ENCODE peak calls at places on chromosomes 7 and 10, in nine cellular contexts. One of them, this sample, is unnamed.

GRCh38 chr7:133676805-133677370 is 424.0 kb downstream of the EXOC4 start:
- DNase-seq in OCI-LY7: no peak
- DNase-seq in ovary: no peak
- DNase-seq in neural progenitor cell: no peak
- DNase-seq in right lobe of liver: no peak
- DNase-seq in effector memory CD4-positive, alpha-beta T cell: no peak
- DNase-seq in neuronal stem cell: no peak
- DNase-seq in PC-3: no peak
- DNase-seq in colonic mucosa: no peak
- DNase-seq in this sample: no peak

GRCh38 chr7:17770710-17771375 is 169.5 kb downstream of the SNX13 start:
- DNase-seq in OCI-LY7: no peak
- DNase-seq in ovary: no peak
- DNase-seq in neural progenitor cell: no peak
- DNase-seq in right lobe of liver: no peak
- DNase-seq in effector memory CD4-positive, alpha-beta T cell: no peak
- DNase-seq in neuronal stem cell: no peak
- DNase-seq in PC-3: no peak
- DNase-seq in colonic mucosa: no peak
- DNase-seq in this sample: no peak

GRCh38 chr7:343227-343822 is 53.4 kb downstream of the FOXL3 start:
- DNase-seq in OCI-LY7: no peak
- DNase-seq in ovary: no peak
- DNase-seq in neural progenitor cell: no peak
- DNase-seq in right lobe of liver: no peak
- DNase-seq in effector memory CD4-positive, alpha-beta T cell: no peak
- DNase-seq in neuronal stem cell: no peak
- DNase-seq in PC-3: no peak
- DNase-seq in colonic mucosa: no peak
- DNase-seq in this sample: no peak

GRCh38 chr7:22853674-22854157 is 31.1 kb upstream of the TOMM7 start:
- DNase-seq in OCI-LY7: peak; percentile 83
- DNase-seq in ovary: no peak
- DNase-seq in neural progenitor cell: peak; percentile 49
- DNase-seq in right lobe of liver: no peak
- DNase-seq in effector memory CD4-positive, alpha-beta T cell: no peak
- DNase-seq in neuronal stem cell: no peak
- DNase-seq in PC-3: peak; percentile 34
- DNase-seq in colonic mucosa: peak; percentile 30
- DNase-seq in this sample: no peak

GRCh38 chr10:118436742-118437141 is 94.6 kb upstream of the FAM204A start:
- DNase-seq in OCI-LY7: no peak
- DNase-seq in ovary: no peak
- DNase-seq in neural progenitor cell: no peak
- DNase-seq in right lobe of liver: no peak
- DNase-seq in effector memory CD4-positive, alpha-beta T cell: no peak
- DNase-seq in neuronal stem cell: no peak
- DNase-seq in PC-3: no peak
- DNase-seq in colonic mucosa: no peak
- DNase-seq in this sample: no peak

GRCh38 chr7:103134866-103135554 is 13.9 kb downstream of the NAPEPLD start:
- DNase-seq in OCI-LY7: no peak
- DNase-seq in ovary: no peak
- DNase-seq in neural progenitor cell: no peak
- DNase-seq in right lobe of liver: no peak
- DNase-seq in effector memory CD4-positive, alpha-beta T cell: no peak
- DNase-seq in neuronal stem cell: no peak
- DNase-seq in PC-3: no peak
- DNase-seq in colonic mucosa: no peak
- DNase-seq in this sample: no peak

GRCh38 chr10:69898941-69899340 is 97.2 kb downstream of the COL13A1 start:
- DNase-seq in OCI-LY7: no peak
- DNase-seq in ovary: no peak
- DNase-seq in neural progenitor cell: no peak
- DNase-seq in right lobe of liver: no peak
- DNase-seq in effector memory CD4-positive, alpha-beta T cell: no peak
- DNase-seq in neuronal stem cell: no peak
- DNase-seq in PC-3: no peak
- DNase-seq in colonic mucosa: no peak
- DNase-seq in this sample: no peak

GRCh38 chr10:27564381-27564780 is 60.3 kb downstream of the RAB18 start:
- DNase-seq in OCI-LY7: no peak
- DNase-seq in ovary: no peak
- DNase-seq in neural progenitor cell: no peak
- DNase-seq in right lobe of liver: no peak
- DNase-seq in effector memory CD4-positive, alpha-beta T cell: no peak
- DNase-seq in neuronal stem cell: no peak
- DNase-seq in PC-3: no peak
- DNase-seq in colonic mucosa: no peak
- DNase-seq in this sample: peak; percentile 43

GRCh38 chr7:137328389-137329120 is 15.0 kb downstream of the PTN start:
- DNase-seq in OCI-LY7: no peak
- DNase-seq in ovary: no peak
- DNase-seq in neural progenitor cell: peak; percentile 22
- DNase-seq in right lobe of liver: no peak
- DNase-seq in effector memory CD4-positive, alpha-beta T cell: no peak
- DNase-seq in neuronal stem cell: no peak
- DNase-seq in PC-3: no peak
- DNase-seq in colonic mucosa: no peak
- DNase-seq in this sample: no peak

GRCh38 chr10:116849271-116850057 is at the start of gene ENO4:
- DNase-seq in OCI-LY7: no peak
- DNase-seq in ovary: peak; percentile 91
- DNase-seq in neural progenitor cell: peak; percentile 97
- DNase-seq in right lobe of liver: peak; percentile 81
- DNase-seq in effector memory CD4-positive, alpha-beta T cell: no peak
- DNase-seq in neuronal stem cell: peak; percentile 93
- DNase-seq in PC-3: peak; percentile 69
- DNase-seq in colonic mucosa: peak; percentile 80
- DNase-seq in this sample: peak; percentile 27

GRCh38 chr7:106853250-106853908 is 11.7 kb upstream of the PIK3CG start:
- DNase-seq in OCI-LY7: no peak
- DNase-seq in ovary: no peak
- DNase-seq in neural progenitor cell: no peak
- DNase-seq in right lobe of liver: no peak
- DNase-seq in effector memory CD4-positive, alpha-beta T cell: no peak
- DNase-seq in neuronal stem cell: no peak
- DNase-seq in PC-3: no peak
- DNase-seq in colonic mucosa: no peak
- DNase-seq in this sample: no peak

GRCh38 chr7:136142583-136142982 is 165.4 kb upstream of the MTPN start:
- DNase-seq in OCI-LY7: no peak
- DNase-seq in ovary: no peak
- DNase-seq in neural progenitor cell: no peak
- DNase-seq in right lobe of liver: no peak
- DNase-seq in effector memory CD4-positive, alpha-beta T cell: no peak
- DNase-seq in neuronal stem cell: no peak
- DNase-seq in PC-3: no peak
- DNase-seq in colonic mucosa: no peak
- DNase-seq in this sample: no peak

GRCh38 chr10:10294801-10295515 is 722.7 kb upstream of the CELF2 start:
- DNase-seq in OCI-LY7: no peak
- DNase-seq in ovary: no peak
- DNase-seq in neural progenitor cell: peak; percentile 92
- DNase-seq in right lobe of liver: no peak
- DNase-seq in effector memory CD4-positive, alpha-beta T cell: no peak
- DNase-seq in neuronal stem cell: peak; percentile 70
- DNase-seq in PC-3: no peak
- DNase-seq in colonic mucosa: no peak
- DNase-seq in this sample: no peak

GRCh38 chr7:158050441-158051371 is 536.9 kb downstream of the PTPRN2 start:
- DNase-seq in OCI-LY7: no peak
- DNase-seq in ovary: no peak
- DNase-seq in neural progenitor cell: no peak
- DNase-seq in right lobe of liver: peak; percentile 28
- DNase-seq in effector memory CD4-positive, alpha-beta T cell: no peak
- DNase-seq in neuronal stem cell: no peak
- DNase-seq in PC-3: no peak
- DNase-seq in colonic mucosa: no peak
- DNase-seq in this sample: no peak

GRCh38 chr10:30990971-30991646 is 40.6 kb downstream of the ZNF438 start:
- DNase-seq in OCI-LY7: no peak
- DNase-seq in ovary: no peak
- DNase-seq in neural progenitor cell: no peak
- DNase-seq in right lobe of liver: no peak
- DNase-seq in effector memory CD4-positive, alpha-beta T cell: no peak
- DNase-seq in neuronal stem cell: no peak
- DNase-seq in PC-3: no peak
- DNase-seq in colonic mucosa: no peak
- DNase-seq in this sample: no peak

GRCh38 chr10:117409549-117410283 is 34.5 kb upstream of the PDZD8 start:
- DNase-seq in OCI-LY7: no peak
- DNase-seq in ovary: no peak
- DNase-seq in neural progenitor cell: no peak
- DNase-seq in right lobe of liver: no peak
- DNase-seq in effector memory CD4-positive, alpha-beta T cell: no peak
- DNase-seq in neuronal stem cell: no peak
- DNase-seq in PC-3: peak; percentile 20
- DNase-seq in colonic mucosa: no peak
- DNase-seq in this sample: no peak

GRCh38 chr7:134327896-134328295 is 11.2 kb upstream of the SLC35B4 start:
- DNase-seq in OCI-LY7: peak; percentile 84
- DNase-seq in ovary: no peak
- DNase-seq in neural progenitor cell: peak; percentile 78
- DNase-seq in right lobe of liver: no peak
- DNase-seq in effector memory CD4-positive, alpha-beta T cell: no peak
- DNase-seq in neuronal stem cell: peak; percentile 53
- DNase-seq in PC-3: peak; percentile 65
- DNase-seq in colonic mucosa: peak; percentile 53
- DNase-seq in this sample: peak; percentile 24

GRCh38 chr10:98074315-98074911 is 44.0 kb upstream of the CRTAC1 start:
- DNase-seq in OCI-LY7: peak; percentile 15
- DNase-seq in ovary: no peak
- DNase-seq in neural progenitor cell: peak; percentile 56
- DNase-seq in right lobe of liver: no peak
- DNase-seq in effector memory CD4-positive, alpha-beta T cell: no peak
- DNase-seq in neuronal stem cell: peak; percentile 26
- DNase-seq in PC-3: peak; percentile 24
- DNase-seq in colonic mucosa: no peak
- DNase-seq in this sample: no peak

GRCh38 chr10:57786331-57786730 is 481.4 kb downstream of the IPMK start:
- DNase-seq in OCI-LY7: no peak
- DNase-seq in ovary: no peak
- DNase-seq in neural progenitor cell: no peak
- DNase-seq in right lobe of liver: no peak
- DNase-seq in effector memory CD4-positive, alpha-beta T cell: no peak
- DNase-seq in neuronal stem cell: no peak
- DNase-seq in PC-3: peak; percentile 11
- DNase-seq in colonic mucosa: no peak
- DNase-seq in this sample: no peak
- H3K4me3 ChIP-seq in OCI-LY7: no peak overlapping the region
- H3K4me3 ChIP-seq in ovary: no peak overlapping the region
- H3K4me3 ChIP-seq in neural progenitor cell: no peak overlapping the region
- H3K4me3 ChIP-seq in right lobe of liver: no peak overlapping the region
- H3K4me3 ChIP-seq in effector memory CD4-positive, alpha-beta T cell: no peak overlapping the region
- H3K4me3 ChIP-seq in neuronal stem cell: no peak overlapping the region
- H3K4me3 ChIP-seq in PC-3: no peak overlapping the region
- H3K4me3 ChIP-seq in colonic mucosa: no peak overlapping the region
- H3K4me3 ChIP-seq in this sample: no peak overlapping the region

GRCh38 chr7:156000601-156001396 is 188.5 kb upstream of the SHH start:
- DNase-seq in OCI-LY7: no peak
- DNase-seq in ovary: no peak
- DNase-seq in neural progenitor cell: no peak
- DNase-seq in right lobe of liver: no peak
- DNase-seq in effector memory CD4-positive, alpha-beta T cell: no peak
- DNase-seq in neuronal stem cell: no peak
- DNase-seq in PC-3: peak; percentile 28
- DNase-seq in colonic mucosa: no peak
- DNase-seq in this sample: no peak
- H3K27ac ChIP-seq in OCI-LY7: no peak overlapping the region
- H3K27ac ChIP-seq in ovary: no peak overlapping the region
- H3K27ac ChIP-seq in neural progenitor cell: no peak overlapping the region
- H3K27ac ChIP-seq in right lobe of liver: no peak overlapping the region
- H3K27ac ChIP-seq in effector memory CD4-positive, alpha-beta T cell: no peak overlapping the region
- H3K27ac ChIP-seq in neuronal stem cell: no peak overlapping the region
- H3K27ac ChIP-seq in PC-3: no peak overlapping the region
- H3K27ac ChIP-seq in colonic mucosa: no peak overlapping the region
- H3K27ac ChIP-seq in this sample: no peak overlapping the region

DNA sequence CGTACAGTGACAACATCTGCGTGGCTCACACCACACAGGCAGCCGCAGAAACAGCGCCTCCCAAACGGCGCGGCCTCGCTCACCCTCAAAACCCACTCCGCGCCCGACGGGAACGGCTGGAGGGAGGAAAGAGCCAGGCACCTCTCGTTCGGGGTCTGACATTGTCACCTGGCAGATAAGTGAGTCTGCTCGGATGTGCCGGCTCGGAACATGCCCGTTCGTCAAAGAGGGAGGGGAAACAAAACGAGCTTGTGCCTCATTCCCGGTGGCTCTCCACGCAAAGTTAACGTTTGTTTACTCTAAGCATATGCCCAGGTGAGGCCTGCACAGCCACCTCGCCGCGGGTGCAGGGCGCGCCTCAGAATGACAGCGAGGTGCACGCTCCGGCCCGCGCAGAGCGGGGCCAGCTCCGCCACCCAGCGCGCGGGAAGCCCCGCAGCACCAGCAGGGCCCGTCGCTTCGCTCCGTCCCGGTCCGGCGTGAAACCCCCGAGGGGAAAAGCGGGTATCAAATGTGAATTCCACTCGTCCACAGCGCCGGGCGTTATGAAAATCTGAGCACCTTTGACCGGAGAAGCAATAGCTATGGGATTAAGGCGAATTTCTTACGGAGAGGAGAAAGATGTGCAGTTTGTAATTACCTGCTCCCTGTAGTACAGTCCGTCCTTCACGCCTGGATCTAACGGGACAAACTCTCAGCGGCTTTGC is 13.1 kb downstream of the CNPY1 start:
- DNase-seq in OCI-LY7: no peak
- DNase-seq in ovary: no peak
- DNase-seq in neural progenitor cell: peak; percentile 54
- DNase-seq in right lobe of liver: no peak
- DNase-seq in effector memory CD4-positive, alpha-beta T cell: no peak
- DNase-seq in neuronal stem cell: peak; percentile 18
- DNase-seq in PC-3: no peak
- DNase-seq in colonic mucosa: no peak
- DNase-seq in this sample: no peak
- H3K4me3 ChIP-seq in OCI-LY7: no peak overlapping the region
- H3K4me3 ChIP-seq in ovary: peak overlapping the region; percentile 7
- H3K4me3 ChIP-seq in neural progenitor cell: peak overlapping the region; percentile 47
- H3K4me3 ChIP-seq in right lobe of liver: no peak overlapping the region
- H3K4me3 ChIP-seq in effector memory CD4-positive, alpha-beta T cell: no peak overlapping the region
- H3K4me3 ChIP-seq in neuronal stem cell: peak overlapping the region; percentile 69
- H3K4me3 ChIP-seq in PC-3: peak overlapping the region; percentile 58
- H3K4me3 ChIP-seq in colonic mucosa: no peak overlapping the region
- H3K4me3 ChIP-seq in this sample: no peak overlapping the region

DNA sequence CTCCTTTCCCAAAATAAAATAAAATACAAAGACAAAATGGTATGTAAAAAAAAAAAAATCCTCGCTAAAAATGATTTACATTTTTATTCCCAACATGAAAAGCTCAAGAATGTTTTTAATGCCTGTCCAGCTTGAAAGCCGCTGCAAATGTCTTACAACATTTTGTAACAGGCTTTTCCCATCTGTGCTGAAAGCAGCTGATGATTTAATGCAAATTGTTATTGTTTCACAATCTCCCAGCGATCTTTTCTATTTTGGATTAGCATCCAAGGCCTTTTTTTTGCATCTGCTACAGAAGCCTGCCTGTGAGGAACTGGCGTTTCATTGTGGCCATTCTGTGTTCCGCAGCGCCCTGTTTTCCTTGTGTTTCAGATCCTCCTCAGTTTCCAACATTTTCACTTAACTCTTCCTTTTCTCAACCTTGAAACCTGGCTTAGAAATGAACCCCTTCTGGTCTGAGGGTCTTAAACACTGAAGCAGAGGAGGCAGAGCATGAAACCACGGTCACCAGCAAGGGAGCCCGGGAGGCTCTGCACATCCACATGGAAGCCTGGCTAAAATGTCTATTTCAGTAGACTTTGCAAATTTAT is 712.1 kb downstream of the PARD3 start:
- DNase-seq in OCI-LY7: no peak
- DNase-seq in ovary: no peak
- DNase-seq in neural progenitor cell: no peak
- DNase-seq in right lobe of liver: no peak
- DNase-seq in effector memory CD4-positive, alpha-beta T cell: no peak
- DNase-seq in neuronal stem cell: no peak
- DNase-seq in PC-3: no peak
- DNase-seq in colonic mucosa: no peak
- DNase-seq in this sample: no peak
- H3K27ac ChIP-seq in OCI-LY7: no peak overlapping the region
- H3K27ac ChIP-seq in ovary: peak overlapping the region; percentile 69
- H3K27ac ChIP-seq in neural progenitor cell: no peak overlapping the region
- H3K27ac ChIP-seq in right lobe of liver: no peak overlapping the region
- H3K27ac ChIP-seq in effector memory CD4-positive, alpha-beta T cell: no peak overlapping the region
- H3K27ac ChIP-seq in neuronal stem cell: no peak overlapping the region
- H3K27ac ChIP-seq in PC-3: no peak overlapping the region
- H3K27ac ChIP-seq in colonic mucosa: peak overlapping the region; percentile 47
- H3K27ac ChIP-seq in this sample: no peak overlapping the region